ENCODE peak calls at places on chromosome 10, in six cellular contexts. A, X, Y, U, F and O are unnamed samples. For H3K4me1, the result is how much of the 10 kb centered on the place peaks cover.

GRCh38 chr10:60130130-60130579 is 223.8 kb upstream of the CCDC6 start:
- DNase-seq in U (peak), X (no peak), Y (no peak), A (no peak), F (no peak), O (no peak)

GRCh38 chr10:1966698-1967097 is 229.4 kb upstream of the ADARB2 start:
- DNase-seq in Y (no peak), F (no peak), X (no peak), U (no peak), A (no peak), O (no peak)

GRCh38 chr10:3365630-3366029 is 193.0 kb upstream of the PITRM1 start:
- DNase-seq in Y (no peak), F (no peak), U (no peak), X (no peak), A (no peak), O (no peak)

GRCh38 chr10:31477584-31477983 is 158.6 kb downstream of the ZEB1 start:
- DNase-seq in A (no peak), X (no peak), F (no peak), U (no peak), Y (no peak), O (no peak)

GRCh38 chr10:123781324-123781900 is 110.2 kb downstream of the CPXM2 start:
- DNase-seq in Y (no peak), F (peak), X (no peak), U (no peak), A (no peak), O (no peak)

GRCh38 chr10:32980558-32981468 is 22.8 kb upstream of the ITGB1 start:
- DNase-seq in A (peak), F (peak), U (peak), Y (peak), X (peak), O (peak)

GRCh38 chr10:99234067-99234738 is 1.4 kb downstream of the HPSE2 start:
- DNase-seq in Y (peak), X (peak), F (peak), A (peak), U (peak), O (peak)

GRCh38 chr10:122417667-122418066 is 36.8 kb upstream of the ARMS2 start:
- DNase-seq in X (no peak), F (no peak), Y (no peak), U (no peak), A (no peak), O (no peak)

GRCh38 chr10:6384847-6385246 is 182.1 kb downstream of the PFKFB3 start:
- DNase-seq in A (peak), Y (no peak), X (no peak), F (no peak), U (no peak), O (no peak)

GRCh38 chr10:21398549-21399345 is 126.7 kb downstream of the SKIDA1 start:
- DNase-seq in X (no peak), U (no peak), Y (no peak), A (no peak), F (no peak), O (no peak)

GRCh38 chr10:17523917-17524316 is 69.5 kb upstream of the ST8SIA6 start:
- DNase-seq in F (no peak), Y (peak), U (no peak), A (no peak), X (no peak), O (no peak)

GRCh38 chr10:86178401-86179142 is 188.0 kb downstream of the GRID1 start:
- DNase-seq in X (no peak), Y (no peak), U (peak), F (peak), A (no peak), O (no peak)

GRCh38 chr10:110995301-110995700 is 75.9 kb downstream of the SHOC2 start:
- DNase-seq in A (no peak), Y (no peak), U (no peak), X (no peak), F (no peak), O (no peak)

GRCh38 chr10:113960617-113961260 is 82.9 kb upstream of the ADRB1 start:
- DNase-seq in Y (peak), X (no peak), U (peak), A (peak), F (no peak), O (no peak)

GRCh38 chr10:98611432-98611831 is 164.7 kb upstream of the HPS1 start:
- DNase-seq in X (no peak), A (no peak), Y (no peak), F (no peak), U (no peak), O (no peak)

GRCh38 chr10:7192831-7193348 is 217.9 kb downstream of the SFMBT2 start:
- DNase-seq in Y (no peak), U (no peak), A (no peak), F (no peak), X (no peak), O (no peak)

GRCh38 chr10:42113158-42113450 is 525.3 kb downstream of the ZNF33B start:
- DNase-seq in F (no peak), U (no peak), X (no peak), Y (no peak), A (no peak), O (no peak)

GRCh38 chr10:2214805-2215204 is 477.5 kb upstream of the ADARB2 start:
- DNase-seq in X (no peak), F (no peak), U (no peak), A (no peak), Y (no peak), O (no peak)

GRCh38 chr10:6406220-6407033 is 173.6 kb downstream of the PRKCQ start:
- DNase-seq in Y (no peak), U (no peak), A (no peak), X (no peak), F (no peak), O (no peak)

GRCh38 chr10:71812016-71812912 is 38.8 kb downstream of the PSAP start:
- DNase-seq in F (peak), U (peak), Y (peak), X (peak), A (peak), O (peak)

GRCh38 chr10:100357073-100357858 is 10.2 kb downstream of the SCD start:
- DNase-seq in U (no peak), F (no peak), X (no peak), A (no peak), Y (no peak), O (no peak)

GRCh38 chr10:100350914-100351485 is 4.0 kb downstream of the SCD start:
- DNase-seq in X (no peak), Y (no peak), A (no peak), U (no peak), F (no peak), O (no peak)

GRCh38 chr10:100355069-100355468 is 8.0 kb downstream of the SCD start:
- DNase-seq in F (no peak), X (no peak), Y (no peak), A (no peak), U (no peak), O (no peak)

GRCh38 chr10:100356067-100357017 is 9.3 kb downstream of the SCD start:
- DNase-seq in X (no peak), U (no peak), A (no peak), F (no peak), Y (no peak), O (no peak)

GRCh38 chr10:100353770-100354485 is 6.9 kb downstream of the SCD start:
- DNase-seq in F (no peak), U (no peak), Y (no peak), X (no peak), A (no peak), O (no peak)
- H3K4me1 ChIP-seq in F (under half), U (under half), Y (under half), X (under half), A (under half), O (under half)

GRCh38 chr10:58733436-58733835 is 220.8 kb downstream of the BICC1 start:
- DNase-seq in X (no peak), A (no peak), F (no peak), U (no peak), Y (no peak), O (no peak)

GRCh38 chr10:58735087-58735486 is 222.4 kb downstream of the BICC1 start:
- DNase-seq in A (no peak), U (no peak), F (no peak), X (no peak), Y (no peak), O (no peak)

GRCh38 chr10:58731276-58731675 is 218.6 kb downstream of the BICC1 start:
- DNase-seq in X (no peak), A (no peak), U (no peak), F (no peak), Y (no peak), O (no peak)

DNA sequence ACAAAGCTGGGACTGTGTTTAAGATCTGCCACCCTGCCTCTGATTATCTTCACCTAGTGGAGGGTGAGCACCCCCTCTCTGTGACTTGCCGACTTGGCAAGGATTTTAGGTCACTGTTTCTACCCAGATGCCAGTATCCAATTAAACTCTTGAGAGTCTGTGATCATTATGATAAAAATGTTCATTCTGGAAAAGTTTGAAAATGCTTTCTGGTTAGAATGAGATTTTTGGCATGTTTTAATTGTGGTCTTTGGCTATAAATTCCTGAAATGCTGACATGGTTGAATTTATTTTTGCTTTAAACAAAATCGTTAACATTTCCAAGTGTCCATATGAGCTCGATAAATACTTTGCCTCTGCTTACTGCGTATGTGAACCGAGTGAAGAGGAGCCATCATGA is 221.4 kb downstream of the BICC1 start:
- DNase-seq in U (no peak), F (no peak), X (no peak), A (no peak), Y (no peak), O (no peak)
- TF ChIP-seq CTCF in U (no peak), F (no peak), X (no peak), A (no peak), Y (no peak), O (no peak)

GRCh38 chr10:78258303-78259030 is 224.8 kb downstream of the RPS24 start:
- DNase-seq in X (no peak), U (no peak), A (peak), F (peak), Y (no peak), O (no peak)

GRCh38 chr10:78255796-78256638 is 222.4 kb downstream of the RPS24 start:
- DNase-seq in A (peak), Y (peak), U (no peak), F (no peak), X (no peak), O (no peak)

GRCh38 chr10:78253072-78253853 is 219.6 kb downstream of the RPS24 start:
- DNase-seq in Y (no peak), A (no peak), F (no peak), X (no peak), U (no peak), O (no peak)

GRCh38 chr10:78254013-78254412 is 220.3 kb downstream of the RPS24 start:
- DNase-seq in Y (no peak), F (no peak), U (no peak), X (no peak), A (no peak), O (no peak)

GRCh38 chr10:78255214-78255613 is 221.6 kb downstream of the RPS24 start:
- DNase-seq in Y (no peak), U (no peak), A (no peak), X (no peak), F (no peak), O (no peak)
- H3K27ac ChIP-seq in Y (no peak), U (no peak), A (no peak), X (no peak), F (peak), O (no peak)

DNA sequence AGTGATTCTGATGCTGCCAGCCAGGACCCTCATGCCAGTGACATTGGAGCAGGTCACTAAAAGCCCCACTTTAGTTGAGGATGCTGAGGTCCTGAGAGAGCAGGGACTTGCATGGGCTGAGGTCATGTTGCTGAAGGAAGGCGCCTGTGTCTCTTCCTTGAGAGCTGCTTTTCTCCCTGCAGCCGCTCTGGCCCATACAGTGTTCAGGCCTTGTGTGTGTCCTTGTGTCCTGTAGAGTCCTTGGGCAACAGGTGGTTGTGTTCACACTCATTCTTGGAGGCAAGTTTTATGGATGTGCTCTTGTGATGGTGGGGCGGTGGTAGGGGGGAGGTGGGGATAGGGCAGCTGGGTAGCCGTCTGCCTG is 33.3 kb downstream of the TSPAN14 start:
- DNase-seq in A (no peak), Y (no peak), X (no peak), U (no peak), F (no peak), O (no peak)
- H3K4me1 ChIP-seq in A (half or more), Y (under half), X (under half), U (under half), F (half or more), O (half or more)

GRCh38 chr10:43264324-43264986 is 2.4 kb downstream of the RASGEF1A start:
- DNase-seq in F (no peak), Y (no peak), A (no peak), X (no peak), U (no peak), O (no peak)

GRCh38 chr10:43264987-43265798 is 1.7 kb downstream of the RASGEF1A start:
- DNase-seq in F (no peak), X (no peak), Y (peak), U (no peak), A (no peak), O (no peak)

GRCh38 chr10:43263551-43264323 is 3.1 kb downstream of the RASGEF1A start:
- DNase-seq in U (peak), X (peak), Y (no peak), A (peak), F (no peak), O (no peak)

GRCh38 chr10:43267811-43268210 is 946 bp upstream of the RASGEF1A start:
- DNase-seq in A (no peak), F (no peak), Y (peak), X (no peak), U (no peak), O (no peak)

GRCh38 chr10:43265799-43266721 is 805 bp downstream of the RASGEF1A start:
- DNase-seq in Y (peak), A (peak), U (peak), X (peak), F (peak), O (no peak)
- TF ChIP-seq CTCF in Y (no peak), A (peak), U (peak), X (peak), F (no peak), O (peak)

GRCh38 chr10:69374242-69374641 is 42.5 kb downstream of the TACR2 start:
- DNase-seq in Y (no peak), F (no peak), A (no peak), X (peak), U (no peak), O (no peak)

GRCh38 chr10:69375307-69376151 is 41.2 kb downstream of the TACR2 start:
- DNase-seq in X (peak), A (no peak), Y (peak), F (no peak), U (peak), O (no peak)

GRCh38 chr10:69376662-69377061 is 40.1 kb downstream of the TACR2 start:
- DNase-seq in U (no peak), A (no peak), Y (no peak), F (no peak), X (peak), O (no peak)

GRCh38 chr10:69374931-69375306 is 41.8 kb downstream of the TACR2 start:
- DNase-seq in Y (no peak), F (no peak), X (no peak), U (no peak), A (no peak), O (no peak)

GRCh38 chr10:69372126-69372980 is 44.4 kb downstream of the TACR2 start:
- DNase-seq in U (no peak), F (no peak), X (no peak), A (no peak), Y (no peak), O (no peak)
- H3K27ac ChIP-seq in U (no peak), F (no peak), X (no peak), A (no peak), Y (no peak), O (no peak)

GRCh38 chr10:50557130-50557682 is 66.5 kb downstream of the SGMS1 start:
- DNase-seq in A (no peak), Y (no peak), X (no peak), U (no peak), F (no peak), O (no peak)
- H3K4me1 ChIP-seq in A (under half), Y (under half), X (under half), U (under half), F (half or more), O (half or more)

GRCh38 chr10:9608592-9608991 is 1409.1 kb upstream of the CELF2 start:
- DNase-seq in U (no peak), A (no peak), Y (no peak), F (no peak), X (no peak), O (no peak)
- TF ChIP-seq CTCF in U (peak), A (peak), Y (peak), F (no peak), X (peak), O (peak)

GRCh38 chr10:94286898-94287297 is 75.8 kb downstream of the NOC3L start:
- DNase-seq in Y (no peak), A (no peak), F (no peak), U (no peak), X (no peak), O (no peak)

GRCh38 chr10:94285271-94285670 is 77.5 kb downstream of the NOC3L start:
- DNase-seq in X (no peak), U (no peak), Y (no peak), F (no peak), A (no peak), O (no peak)

GRCh38 chr10:94282369-94282768 is 80.4 kb downstream of the NOC3L start:
- DNase-seq in A (no peak), Y (no peak), U (no peak), F (no peak), X (no peak), O (no peak)

GRCh38 chr10:94288361-94289116 is 74.2 kb downstream of the NOC3L start:
- DNase-seq in U (peak), F (no peak), A (no peak), Y (no peak), X (no peak), O (no peak)

GRCh38 chr10:94287331-94287730 is 75.4 kb downstream of the NOC3L start:
- DNase-seq in U (no peak), X (no peak), A (no peak), F (no peak), Y (no peak), O (no peak)
- H3K27ac ChIP-seq in U (no peak), X (no peak), A (no peak), F (peak), Y (no peak), O (no peak)

DNA sequence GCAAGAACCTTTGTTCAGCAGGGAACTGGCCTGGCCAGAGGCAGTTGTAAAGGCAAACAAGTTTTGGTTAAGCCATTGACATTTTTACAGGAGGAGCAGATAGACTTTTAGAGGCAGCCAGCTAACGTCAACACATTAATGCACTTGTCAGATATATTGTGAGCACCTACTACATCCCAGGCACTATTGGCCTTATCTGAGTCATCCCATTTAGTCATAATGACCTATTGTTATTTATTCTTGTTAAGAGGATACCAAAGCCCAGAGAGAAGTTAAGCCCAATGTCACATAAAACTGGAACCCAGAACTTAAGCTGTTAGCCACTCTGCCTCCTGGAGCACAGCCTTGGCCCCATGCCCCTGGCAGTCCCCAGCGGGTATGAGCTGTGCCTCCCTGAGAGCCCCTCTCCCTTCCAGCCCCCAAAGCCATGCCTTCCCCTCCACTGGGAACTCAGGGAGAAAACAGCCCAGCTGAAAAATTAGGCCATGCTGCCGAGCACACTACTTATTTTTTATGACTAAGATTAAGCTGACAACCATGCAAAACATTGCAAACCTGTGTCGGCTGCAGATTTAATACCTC is 32.7 kb upstream of the TRIM8 start:
- DNase-seq in A (no peak), Y (peak), X (peak), U (no peak), F (no peak), O (no peak)
- H3K4me1 ChIP-seq in A (half or more), Y (under half), X (under half), U (under half), F (under half), O (half or more)